ENCODE peak calls at places on chromosome 2, in nine cellular contexts. One of them, this sample, is unnamed.

GRCh38 chr2:143533846-143534245 is 404.6 kb downstream of the ARHGAP15 start:
- DNase-seq in breast epithelium: no peak
- DNase-seq in DMS153: no peak
- DNase-seq in fibroblast of mammary gland: no peak
- DNase-seq in germinal center: no peak
- DNase-seq in RPMI7951: no peak
- DNase-seq in brain microvascular endothelial cell: no peak
- DNase-seq in iris pigment epithelial cell: no peak
- DNase-seq in glutamatergic neuron: no peak
- DNase-seq in this sample: no peak

GRCh38 chr2:241896746-241897201 is 27.2 kb downstream of the RTP5 start:
- DNase-seq in breast epithelium: peak; percentile 15
- DNase-seq in DMS153: no peak
- DNase-seq in fibroblast of mammary gland: no peak
- DNase-seq in germinal center: no peak
- DNase-seq in RPMI7951: no peak
- DNase-seq in brain microvascular endothelial cell: no peak
- DNase-seq in iris pigment epithelial cell: no peak
- DNase-seq in glutamatergic neuron: no peak
- DNase-seq in this sample: no peak

GRCh38 chr2:238456966-238457926 is 30.5 kb downstream of the ASB1 start:
- DNase-seq in breast epithelium: no peak
- DNase-seq in DMS153: no peak
- DNase-seq in fibroblast of mammary gland: peak; percentile 69
- DNase-seq in germinal center: no peak
- DNase-seq in RPMI7951: no peak
- DNase-seq in brain microvascular endothelial cell: no peak
- DNase-seq in iris pigment epithelial cell: no peak
- DNase-seq in glutamatergic neuron: no peak
- DNase-seq in this sample: no peak

GRCh38 chr2:134681201-134681600 is 37.6 kb downstream of the TMEM163 start:
- DNase-seq in breast epithelium: no peak
- DNase-seq in DMS153: no peak
- DNase-seq in fibroblast of mammary gland: no peak
- DNase-seq in germinal center: no peak
- DNase-seq in RPMI7951: peak; percentile 34
- DNase-seq in brain microvascular endothelial cell: no peak
- DNase-seq in iris pigment epithelial cell: no peak
- DNase-seq in glutamatergic neuron: no peak
- DNase-seq in this sample: no peak

GRCh38 chr2:206480161-206480560 is 36.8 kb downstream of the ADAM23 start:
- DNase-seq in breast epithelium: no peak
- DNase-seq in DMS153: no peak
- DNase-seq in fibroblast of mammary gland: peak; percentile 27
- DNase-seq in germinal center: no peak
- DNase-seq in RPMI7951: no peak
- DNase-seq in brain microvascular endothelial cell: no peak
- DNase-seq in iris pigment epithelial cell: peak; percentile 77
- DNase-seq in glutamatergic neuron: no peak
- DNase-seq in this sample: no peak

GRCh38 chr2:48586433-48586832 is 31.2 kb upstream of the GTF2A1L start:
- DNase-seq in breast epithelium: no peak
- DNase-seq in DMS153: no peak
- DNase-seq in fibroblast of mammary gland: no peak
- DNase-seq in germinal center: no peak
- DNase-seq in RPMI7951: no peak
- DNase-seq in brain microvascular endothelial cell: no peak
- DNase-seq in iris pigment epithelial cell: no peak
- DNase-seq in glutamatergic neuron: no peak
- DNase-seq in this sample: no peak

GRCh38 chr2:66198873-66199272 is 236.1 kb upstream of the MEIS1 start:
- DNase-seq in breast epithelium: no peak
- DNase-seq in DMS153: peak; percentile 64
- DNase-seq in fibroblast of mammary gland: no peak
- DNase-seq in germinal center: no peak
- DNase-seq in RPMI7951: no peak
- DNase-seq in brain microvascular endothelial cell: no peak
- DNase-seq in iris pigment epithelial cell: no peak
- DNase-seq in glutamatergic neuron: no peak
- DNase-seq in this sample: no peak

GRCh38 chr2:109562421-109562820 is 51.3 kb downstream of the SEPTIN10 start:
- DNase-seq in breast epithelium: no peak
- DNase-seq in DMS153: no peak
- DNase-seq in fibroblast of mammary gland: peak; percentile 14
- DNase-seq in germinal center: no peak
- DNase-seq in RPMI7951: no peak
- DNase-seq in brain microvascular endothelial cell: no peak
- DNase-seq in iris pigment epithelial cell: peak; percentile 18
- DNase-seq in glutamatergic neuron: no peak
- DNase-seq in this sample: no peak

GRCh38 chr2:230879271-230879882 is 14.6 kb downstream of the ITM2C start:
- DNase-seq in breast epithelium: no peak
- DNase-seq in DMS153: peak; percentile 59
- DNase-seq in fibroblast of mammary gland: no peak
- DNase-seq in germinal center: no peak
- DNase-seq in RPMI7951: no peak
- DNase-seq in brain microvascular endothelial cell: no peak
- DNase-seq in iris pigment epithelial cell: no peak
- DNase-seq in glutamatergic neuron: no peak
- DNase-seq in this sample: no peak

GRCh38 chr2:18662689-18663088 is 73.3 kb upstream of the NT5C1B start:
- DNase-seq in breast epithelium: no peak
- DNase-seq in DMS153: peak; percentile 26
- DNase-seq in fibroblast of mammary gland: peak; percentile 17
- DNase-seq in germinal center: no peak
- DNase-seq in RPMI7951: no peak
- DNase-seq in brain microvascular endothelial cell: no peak
- DNase-seq in iris pigment epithelial cell: no peak
- DNase-seq in glutamatergic neuron: no peak
- DNase-seq in this sample: no peak

GRCh38 chr2:55880416-55881143 is 43.0 kb downstream of the EFEMP1 start:
- DNase-seq in breast epithelium: no peak
- DNase-seq in DMS153: no peak
- DNase-seq in fibroblast of mammary gland: no peak
- DNase-seq in germinal center: no peak
- DNase-seq in RPMI7951: no peak
- DNase-seq in brain microvascular endothelial cell: no peak
- DNase-seq in iris pigment epithelial cell: peak; percentile 72
- DNase-seq in glutamatergic neuron: no peak
- DNase-seq in this sample: no peak

GRCh38 chr2:240246173-240246820 is 105.8 kb upstream of the OTOS start:
- DNase-seq in breast epithelium: no peak
- DNase-seq in DMS153: no peak
- DNase-seq in fibroblast of mammary gland: no peak
- DNase-seq in germinal center: no peak
- DNase-seq in RPMI7951: no peak
- DNase-seq in brain microvascular endothelial cell: no peak
- DNase-seq in iris pigment epithelial cell: no peak
- DNase-seq in glutamatergic neuron: no peak
- DNase-seq in this sample: no peak

GRCh38 chr2:102251042-102251848 is 60.1 kb upstream of the IL1RL1 start:
- DNase-seq in breast epithelium: no peak
- DNase-seq in DMS153: peak; percentile 3
- DNase-seq in fibroblast of mammary gland: peak; percentile 58
- DNase-seq in germinal center: peak; percentile 63
- DNase-seq in RPMI7951: peak; percentile 47
- DNase-seq in brain microvascular endothelial cell: no peak
- DNase-seq in iris pigment epithelial cell: peak; percentile 46
- DNase-seq in glutamatergic neuron: peak; percentile 74
- DNase-seq in this sample: peak; percentile 60

GRCh38 chr2:45342-46130 is 769 bp downstream of the FAM110C start:
- DNase-seq in breast epithelium: no peak
- DNase-seq in DMS153: no peak
- DNase-seq in fibroblast of mammary gland: no peak
- DNase-seq in germinal center: no peak
- DNase-seq in RPMI7951: no peak
- DNase-seq in brain microvascular endothelial cell: no peak
- DNase-seq in iris pigment epithelial cell: no peak
- DNase-seq in glutamatergic neuron: peak; percentile 32
- DNase-seq in this sample: peak; percentile 48

GRCh38 chr2:127185093-127185492 is 35.0 kb downstream of the CYP27C1 start:
- DNase-seq in breast epithelium: no peak
- DNase-seq in DMS153: no peak
- DNase-seq in fibroblast of mammary gland: no peak
- DNase-seq in germinal center: no peak
- DNase-seq in RPMI7951: no peak
- DNase-seq in brain microvascular endothelial cell: no peak
- DNase-seq in iris pigment epithelial cell: no peak
- DNase-seq in glutamatergic neuron: no peak
- DNase-seq in this sample: no peak